ENCODE peak calls at places on chromosomes 16 and 17, in nine cellular contexts. M, P, C, R, A, K, G, Z and W are unnamed samples.

GRCh38 chr17:75893305-75894048 is 3.3 kb downstream of the TRIM65 start:
- DNase-seq in M (no peak), P (no peak), C (no peak), R (no peak), A (no peak), K (no peak), G (no peak), Z (no peak), W (no peak)

GRCh38 chr17:55446581-55447205 is 25.1 kb upstream of the MMD start:
- DNase-seq in M (no peak), P (no peak), C (no peak), R (no peak), A (no peak), K (no peak), G (no peak), Z (no peak), W (no peak)

GRCh38 chr17:43673516-43674323 is 12.0 kb upstream of the MEOX1 start:
- DNase-seq in M (peak), P (peak), C (peak), R (peak), A (peak), K (peak), G (peak), Z (peak), W (peak)

GRCh38 chr17:48892940-48893645 is 506 bp downstream of the ATP5MC1 start:
- DNase-seq in M (no peak), P (no peak), C (peak), R (no peak), A (no peak), K (peak), G (peak), Z (peak), W (no peak)

GRCh38 chr17:55411463-55411855 is 10.2 kb downstream of the MMD start:
- DNase-seq in M (no peak), P (no peak), C (no peak), R (no peak), A (no peak), K (no peak), G (no peak), Z (no peak), W (no peak)

GRCh38 chr16:5615868-5616642 is 518.5 kb upstream of the EEF2KMT start:
- DNase-seq in M (no peak), P (no peak), C (peak), R (no peak), A (peak), K (peak), G (peak), Z (no peak), W (no peak)

GRCh38 chr16:11360581-11360980 is 15.3 kb downstream of the RMI2 start:
- DNase-seq in M (no peak), P (no peak), C (no peak), R (no peak), A (peak), K (no peak), G (no peak), Z (no peak), W (no peak)

GRCh38 chr16:51429041-51429440 is 278.0 kb upstream of the SALL1 start:
- DNase-seq in M (no peak), P (no peak), C (no peak), R (no peak), A (no peak), K (no peak), G (no peak), Z (no peak), W (no peak)

GRCh38 chr16:67529639-67530012 is 997 bp downstream of the RIPOR1 start:
- DNase-seq in M (no peak), P (no peak), C (no peak), R (no peak), A (no peak), K (no peak), G (no peak), Z (no peak), W (no peak)